ENCODE peak calls at places on chromosome 22, in four cellular contexts. H is H1, Y is HL-60, K is prostate gland. Q is an unnamed sample.

GRCh38 chr22:25100972-25101371 is 98.7 kb upstream of the CRYBB3 start:
- DNase-seq in K (no peak), H (no peak), Y (no peak), Q (no peak)

GRCh38 chr22:40247976-40248375 is 70.3 kb downstream of the TNRC6B start:
- DNase-seq in H (no peak), Y (no peak), K (no peak), Q (no peak)

GRCh38 chr22:49647346-49648026 is 180.2 kb downstream of the BRD1 start:
- DNase-seq in Y (no peak), H (no peak), K (no peak), Q (no peak)

GRCh38 chr22:45830531-45831245 is 146.3 kb downstream of the WNT7B start:
- DNase-seq in K (no peak), Y (no peak), H (no peak), Q (no peak)

GRCh38 chr22:20567993-20568417 is 60.6 kb downstream of the MED15 start:
- DNase-seq in Y (no peak), H (no peak), K (no peak), Q (no peak)

GRCh38 chr22:48586799-48587185 is 1240.9 kb downstream of the BRD1 start:
- DNase-seq in Y (no peak), H (no peak), K (no peak), Q (no peak)

GRCh38 chr22:41862530-41863266 is 29.8 kb downstream of the SREBF2 start:
- DNase-seq in Y (no peak), K (no peak), H (no peak), Q (no peak)

GRCh38 chr22:28759861-28760560 is 12.5 kb upstream of the CCDC117 start:
- DNase-seq in H (no peak), Y (no peak), K (no peak), Q (no peak)

GRCh38 chr22:43826142-43827093 is 14.3 kb upstream of the EFCAB6 start:
- DNase-seq in K (no peak), H (peak), Y (no peak), Q (no peak)

GRCh38 chr22:46262449-46263207 is 515 bp downstream of the PKDREJ start:
- DNase-seq in H (peak), K (no peak), Y (no peak), Q (no peak)

GRCh38 chr22:35114296-35114980 is 48.5 kb downstream of the ISX start:
- DNase-seq in H (no peak), K (no peak), Y (no peak), Q (peak)

GRCh38 chr22:42879371-42880021 is 22.4 kb upstream of the ARFGAP3 start:
- DNase-seq in K (no peak), H (no peak), Y (no peak), Q (no peak)

GRCh38 chr22:28464179-28464578 is 215.5 kb downstream of the TTC28 start:
- DNase-seq in Y (no peak), H (no peak), K (no peak), Q (no peak)

GRCh38 chr22:42990131-42990838 is 24.7 kb downstream of the PACSIN2 start:
- DNase-seq in H (no peak), Y (no peak), K (no peak), Q (peak)

GRCh38 chr22:27419473-27419872 is 382.1 kb downstream of the MN1 start:
- DNase-seq in K (no peak), Y (no peak), H (no peak), Q (no peak)

GRCh38 chr22:43455861-43456260 is 44.0 kb downstream of the MPPED1 start:
- DNase-seq in Y (no peak), H (no peak), K (no peak), Q (no peak)

GRCh38 chr22:47202819-47203553 is 440.5 kb downstream of the TBC1D22A start:
- DNase-seq in Y (no peak), K (no peak), H (peak), Q (no peak)

GRCh38 chr22:47232197-47232596 is 469.7 kb downstream of the TBC1D22A start:
- DNase-seq in Y (no peak), K (no peak), H (no peak), Q (no peak)

GRCh38 chr22:45064313-45065268 is 54.8 kb upstream of the PHF21B start:
- DNase-seq in K (no peak), Y (no peak), H (no peak), Q (no peak)

GRCh38 chr22:18070556-18071306 is 7.1 kb upstream of the PEX26 start:
- DNase-seq in K (peak), H (peak), Y (no peak), Q (no peak)

GRCh38 chr22:25833676-25834075 is 91.7 kb downstream of the MYO18B start:
- DNase-seq in Y (no peak), K (no peak), H (no peak), Q (no peak)

GRCh38 chr22:17961443-17961729 is 63.0 kb downstream of the MICAL3 start:
- DNase-seq in K (no peak), H (no peak), Y (no peak), Q (no peak)

GRCh38 chr22:45997077-45997774 is 20.3 kb upstream of the WNT7B start:
- DNase-seq in H (no peak), Y (peak), K (peak), Q (peak)

GRCh38 chr22:48920776-48921241 is 906.9 kb downstream of the BRD1 start:
- DNase-seq in H (peak), K (no peak), Y (no peak), Q (no peak)

DNA sequence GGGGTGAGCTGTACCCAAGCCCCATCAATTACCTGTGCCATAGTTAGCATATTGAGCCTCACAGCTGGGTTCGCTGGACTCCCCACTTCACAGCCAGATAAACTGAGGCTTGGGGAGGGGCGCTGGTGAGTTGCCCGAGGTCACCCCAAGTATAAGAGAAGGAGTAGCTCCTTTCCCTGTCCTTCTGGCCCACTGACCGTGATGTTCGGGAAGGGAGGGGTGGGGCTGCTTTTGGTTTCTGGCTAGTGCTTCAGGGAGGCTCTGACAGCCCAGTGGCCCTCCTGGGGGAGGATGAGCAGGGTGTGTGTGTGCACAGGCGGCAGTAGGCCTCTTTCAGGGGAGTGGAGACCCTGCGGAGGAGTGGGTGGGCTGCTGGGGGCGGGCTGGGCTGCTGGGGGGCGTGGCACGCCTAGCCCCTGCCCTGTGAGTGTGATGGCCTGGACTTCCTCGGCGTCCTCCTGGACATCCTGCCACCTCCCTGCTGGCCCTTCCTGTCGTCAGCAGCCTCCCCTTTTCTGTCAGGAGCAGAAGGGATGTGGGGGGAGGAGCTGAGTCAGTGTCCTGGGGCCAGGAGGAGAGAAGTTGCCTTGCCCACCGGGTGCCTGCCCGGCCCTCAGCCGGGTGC is 50.4 kb downstream of the TRIOBP start:
- DNase-seq in K (no peak), H (no peak), Y (no peak), Q (no peak)
- TF ChIP-seq POLR2AphosphoS5 in K (no peak), H (no peak), Y (no peak), Q (no peak)

DNA sequence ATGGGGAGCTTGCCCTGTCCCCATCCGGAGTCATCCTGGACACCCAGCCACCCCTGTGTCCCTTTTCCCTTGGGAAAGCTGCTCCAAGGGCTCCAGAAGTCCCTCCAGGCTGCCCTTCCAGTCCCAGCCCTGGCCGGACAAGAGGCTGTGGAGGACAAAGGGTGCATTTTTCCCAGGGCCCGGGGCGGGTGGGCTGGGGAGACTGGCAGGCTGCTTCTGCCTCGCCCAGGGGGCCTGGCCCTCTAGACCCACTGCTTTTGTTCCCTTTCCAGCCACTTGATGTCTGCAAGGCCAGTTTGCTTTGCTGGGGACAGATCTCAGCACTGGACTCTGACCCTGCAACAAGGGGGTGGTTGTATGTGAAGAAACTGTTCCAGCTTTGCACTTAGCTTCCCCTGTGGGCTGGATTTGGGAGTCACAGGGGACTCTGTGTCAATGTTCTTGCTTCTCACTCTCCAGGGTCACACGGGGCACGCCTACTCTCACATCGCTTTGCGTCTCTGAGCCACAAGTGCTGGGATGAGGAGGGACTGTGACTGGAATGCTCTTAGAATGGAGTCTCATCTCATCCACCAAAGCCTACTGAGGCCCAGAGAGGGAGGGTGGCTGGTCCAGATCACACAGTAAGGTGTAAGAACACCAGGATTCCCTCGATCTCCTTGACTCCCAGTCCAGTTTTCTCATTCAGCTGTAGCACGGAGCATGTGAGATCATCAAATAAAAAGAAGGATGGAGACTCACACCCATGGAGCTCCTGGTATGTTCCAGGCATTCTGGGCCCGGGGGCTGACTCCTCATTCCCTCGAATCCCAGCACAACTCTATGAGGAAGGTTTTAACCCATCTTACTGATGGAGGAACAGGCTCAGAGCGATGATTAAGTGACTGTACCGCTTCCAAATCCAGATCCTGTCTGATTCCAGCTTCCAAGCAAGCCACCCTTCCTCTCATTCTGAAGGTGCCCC is 59.9 kb downstream of the FBXO7 start:
- DNase-seq in H (no peak), Y (no peak), K (no peak), Q (no peak)
- TF ChIP-seq POLR2AphosphoS5 in H (no peak), Y (no peak), K (no peak), Q (no peak)

GRCh38 chr22:30289980-30290313 is 642 bp upstream of the CASTOR1 start:
- DNase-seq in K (no peak), Y (no peak), H (no peak), Q (no peak)

GRCh38 chr22:30288414-30289125 is 735 bp downstream of the CASTOR1 start:
- DNase-seq in H (peak), K (no peak), Y (no peak), Q (no peak)

GRCh38 chr22:30290318-30290678 is 993 bp upstream of the CASTOR1 start:
- DNase-seq in H (no peak), Y (no peak), K (peak), Q (no peak)

GRCh38 chr22:30290679-30291333 is 1.5 kb upstream of the CASTOR1 start:
- DNase-seq in K (peak), H (no peak), Y (no peak), Q (peak)

GRCh38 chr22:30289126-30289979 is at the start of gene CASTOR1:
- DNase-seq in K (peak), H (peak), Y (peak), Q (peak)
- TF ChIP-seq POLR2AphosphoS5 in K (peak), H (peak), Y (no peak), Q (no peak)

GRCh38 chr22:23762866-23763578 is at the start of gene C22orf15:
- DNase-seq in K (no peak), Y (no peak), H (peak), Q (no peak)
- TF ChIP-seq POLR2AphosphoS5 in K (no peak), Y (no peak), H (no peak), Q (no peak)

GRCh38 chr22:19148417-19149046 is 1.6 kb downstream of the GSC2 start:
- DNase-seq in Y (no peak), H (no peak), K (no peak), Q (no peak)

GRCh38 chr22:19150482-19151328 is 613 bp upstream of the GSC2 start:
- DNase-seq in K (no peak), Y (no peak), H (peak), Q (no peak)

GRCh38 chr22:19147193-19147780 is 2.8 kb downstream of the GSC2 start:
- DNase-seq in K (no peak), H (no peak), Y (no peak), Q (no peak)

GRCh38 chr22:19149962-19150361 is at the start of gene GSC2:
- DNase-seq in Y (no peak), K (no peak), H (peak), Q (no peak)

GRCh38 chr22:19149047-19149883 is 827 bp downstream of the GSC2 start:
- DNase-seq in H (peak), K (no peak), Y (peak), Q (no peak)
- TF ChIP-seq POLR2AphosphoS5 in H (no peak), K (no peak), Y (no peak), Q (no peak)

GRCh38 chr22:36415415-36416168 is 27.8 kb upstream of the MYH9 start:
- DNase-seq in H (no peak), Y (no peak), K (no peak), Q (no peak)

GRCh38 chr22:36409911-36410756 is 22.4 kb upstream of the MYH9 start:
- DNase-seq in Y (no peak), K (peak), H (peak), Q (peak)

GRCh38 chr22:36417281-36417686 is 29.5 kb upstream of the MYH9 start:
- DNase-seq in K (peak), H (no peak), Y (no peak), Q (no peak)

GRCh38 chr22:36411589-36412258 is 24.0 kb upstream of the MYH9 start:
- DNase-seq in K (no peak), H (no peak), Y (peak), Q (no peak)

GRCh38 chr22:36413022-36413770 is 25.4 kb upstream of the MYH9 start:
- DNase-seq in H (no peak), Y (no peak), K (no peak), Q (no peak)
- TF ChIP-seq POLR2AphosphoS5 in H (no peak), Y (no peak), K (no peak), Q (no peak)

GRCh38 chr22:37953437-37954179 is at the start of the genes C22orf23 and POLR2F:
- DNase-seq in H (peak), K (peak), Y (peak), Q (peak)
- TF ChIP-seq POLR2AphosphoS5 in H (peak), K (peak), Y (peak), Q (no peak)

Q was measured in suprapubic skin.